ENCODE peak calls at places on chromosomes 7 and 10, in five cellular contexts. O is K562, U is HepG2, Y is GM12878, D is SK-N-SH. C is an unnamed sample.

GRCh38 chr7:92292981-92293380 is 47.2 kb downstream of the ANKIB1 start:
- DNase-seq in O (no peak), D (peak), U (no peak), Y (no peak), C (no peak)

GRCh38 chr10:23157691-23158369 is 34.3 kb upstream of the PTF1A start:
- DNase-seq in U (peak), O (peak), Y (no peak), D (peak), C (peak)

GRCh38 chr7:17144313-17144712 is 154.1 kb upstream of the AHR start:
- DNase-seq in D (no peak), O (no peak), Y (no peak), U (no peak), C (no peak)

GRCh38 chr7:83852136-83852535 is 203.2 kb upstream of the SEMA3E start:
- DNase-seq in D (no peak), U (no peak), Y (no peak), O (no peak), C (no peak)

GRCh38 chr7:157434231-157434630 is 97.4 kb downstream of the DNAJB6 start:
- DNase-seq in D (no peak), Y (no peak), O (no peak), U (no peak), C (no peak)

GRCh38 chr10:98321203-98321780 is 53.3 kb upstream of the LOXL4 start:
- DNase-seq in Y (no peak), O (no peak), U (no peak), D (no peak), C (no peak)

GRCh38 chr10:64093946-64094560 is 572.9 kb downstream of the REEP3 start:
- DNase-seq in U (no peak), D (no peak), O (no peak), Y (no peak), C (no peak)

GRCh38 chr7:157845203-157845810 is 508.5 kb downstream of the DNAJB6 start:
- DNase-seq in U (no peak), D (no peak), O (no peak), Y (no peak), C (no peak)

GRCh38 chr7:115805458-115805857 is 225.1 kb downstream of the TFEC start:
- DNase-seq in U (no peak), D (no peak), Y (no peak), O (no peak), C (no peak)

GRCh38 chr7:135260930-135261721 is 27.5 kb downstream of the STRA8 start:
- DNase-seq in U (no peak), O (no peak), Y (no peak), D (peak), C (peak)

GRCh38 chr10:94567714-94568520 is 22.3 kb downstream of the HELLS start:
- DNase-seq in D (no peak), O (no peak), U (no peak), Y (no peak), C (no peak)

GRCh38 chr10:9296206-9296605 is 1241.7 kb downstream of the GATA3 start:
- DNase-seq in Y (no peak), O (no peak), D (no peak), U (no peak), C (no peak)

DNA sequence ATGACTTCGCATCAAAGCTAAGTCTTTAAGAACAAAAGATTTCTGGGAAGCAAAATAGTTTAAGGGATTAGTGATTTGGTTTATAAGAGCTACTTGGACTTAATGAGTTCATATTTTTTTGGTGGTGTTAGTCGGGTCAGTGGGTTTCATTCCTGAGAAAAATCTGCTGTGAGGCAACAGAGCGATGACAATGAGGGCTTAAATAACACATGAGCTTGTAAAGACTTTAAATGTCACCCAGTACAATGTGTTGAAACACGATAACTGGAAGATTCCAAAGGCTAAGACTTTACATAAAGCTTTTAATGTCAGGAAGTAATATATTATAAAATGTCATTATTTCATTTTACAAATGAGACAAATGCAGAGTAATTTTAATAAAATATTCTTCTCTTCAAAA is 178.8 kb downstream of the ARL4A start:
- DNase-seq in D (no peak), Y (no peak), U (no peak), O (peak), C (no peak)
- TF ChIP-seq FOXM1 in D (no peak), Y (no peak), U (no peak), O (no peak), C (no peak)

GRCh38 chr7:131538791-131539179 is 17.6 kb downstream of the PODXL start:
- DNase-seq in U (no peak), Y (no peak), O (no peak), D (no peak), C (no peak)
- TF ChIP-seq FOXM1 in U (no peak), Y (no peak), O (no peak), D (no peak), C (no peak)

GRCh38 chr7:149881328-149882263 is 7.8 kb downstream of the ATP6V0E2 start:
- DNase-seq in U (no peak), O (no peak), D (no peak), Y (no peak), C (no peak)

GRCh38 chr7:149882264-149883048 is 8.7 kb downstream of the ATP6V0E2 start:
- DNase-seq in Y (no peak), U (no peak), D (no peak), O (no peak), C (no peak)

GRCh38 chr7:149879801-149880738 is 6.3 kb downstream of the ATP6V0E2 start:
- DNase-seq in Y (no peak), D (no peak), O (no peak), U (no peak), C (no peak)

GRCh38 chr7:149879271-149879711 is 5.5 kb downstream of the ATP6V0E2 start:
- DNase-seq in U (no peak), O (no peak), Y (no peak), D (no peak), C (no peak)

DNA sequence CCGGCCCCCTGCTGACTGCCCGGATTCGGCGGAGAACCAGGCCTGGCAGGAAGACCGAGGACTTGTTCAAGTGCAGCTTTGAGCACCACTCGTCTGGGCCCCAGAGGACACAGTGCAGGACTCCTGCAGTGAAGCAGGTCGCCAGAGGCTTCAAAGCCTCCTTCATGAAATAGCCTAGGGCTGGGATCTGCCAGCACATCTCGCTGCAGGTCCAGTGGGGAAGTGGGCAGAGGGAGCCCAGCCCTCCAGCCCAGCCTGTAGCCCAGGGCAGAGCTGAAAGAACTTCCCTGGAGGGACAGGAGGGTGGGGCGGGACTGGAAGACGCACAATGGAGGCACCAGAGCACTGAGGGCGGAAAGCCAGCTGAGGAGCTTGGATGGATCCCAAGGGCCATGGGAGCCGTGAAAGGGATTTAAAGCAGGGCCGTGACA is 7.1 kb downstream of the ATP6V0E2 start:
- DNase-seq in D (no peak), O (no peak), Y (no peak), U (no peak), C (no peak)
- TF ChIP-seq FOXM1 in D (no peak), O (no peak), Y (no peak), U (no peak), C (no peak)

DNA sequence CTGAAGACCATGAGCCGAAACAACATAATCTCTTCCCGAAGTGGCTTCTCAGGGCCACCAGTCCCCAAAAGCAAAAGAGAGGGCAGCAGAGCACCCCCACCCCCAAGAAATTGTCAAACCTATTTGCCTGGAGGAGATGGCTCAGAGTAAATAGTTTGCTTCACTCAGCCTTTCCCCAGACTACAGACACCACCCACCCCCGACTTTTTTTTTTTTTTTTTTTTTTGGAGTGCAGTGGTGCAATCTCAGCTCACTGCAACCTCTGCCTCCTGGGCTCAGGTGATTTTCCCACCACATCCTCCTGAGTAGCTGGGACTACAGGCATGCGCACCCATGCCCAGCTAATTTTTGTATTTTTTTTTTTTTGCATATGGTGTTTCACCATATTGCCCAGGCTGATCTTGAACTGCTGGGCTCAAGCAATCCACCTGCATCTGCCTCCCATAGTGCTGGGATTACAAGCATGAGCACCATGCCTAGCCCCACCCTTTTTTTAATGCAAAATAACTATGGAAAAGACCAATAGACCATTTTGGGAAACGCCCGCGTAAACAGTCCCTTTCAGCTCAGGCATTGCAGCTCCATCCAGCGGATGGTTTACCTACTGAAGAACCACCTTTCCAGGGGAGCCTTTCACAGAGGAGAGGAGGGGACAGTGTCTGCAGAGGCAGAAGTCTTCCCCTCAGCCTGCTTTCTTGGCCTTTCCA is 9.8 kb downstream of the ZMIZ1 start:
- DNase-seq in U (no peak), Y (no peak), D (no peak), O (no peak), C (no peak)
- TF ChIP-seq FOXM1 in U (no peak), Y (no peak), D (no peak), O (no peak), C (no peak)

GRCh38 chr10:5511885-5512280 is 12.5 kb upstream of the CALML5 start:
- DNase-seq in D (no peak), O (no peak), Y (no peak), U (no peak), C (no peak)
- TF ChIP-seq FOXM1 in D (no peak), O (no peak), Y (no peak), U (no peak), C (no peak)

GRCh38 chr7:132261296-132261695 is 315.0 kb downstream of the PLXNA4 start:
- DNase-seq in U (no peak), D (peak), O (no peak), Y (no peak), C (no peak)
- TF ChIP-seq FOXM1 in U (no peak), D (no peak), O (no peak), Y (no peak), C (no peak)

GRCh38 chr10:30115391-30116253 is 56.2 kb upstream of the JCAD start:
- DNase-seq in O (no peak), Y (no peak), U (no peak), D (no peak), C (no peak)
- TF ChIP-seq FOXM1 in O (no peak), Y (no peak), U (no peak), D (no peak), C (no peak)

GRCh38 chr7:39855325-39855674 is 94.8 kb upstream of the CDK13 start:
- DNase-seq in O (no peak), U (no peak), D (no peak), Y (no peak), C (no peak)
- TF ChIP-seq FOXM1 in O (no peak), U (no peak), D (no peak), Y (no peak), C (no peak)

DNA sequence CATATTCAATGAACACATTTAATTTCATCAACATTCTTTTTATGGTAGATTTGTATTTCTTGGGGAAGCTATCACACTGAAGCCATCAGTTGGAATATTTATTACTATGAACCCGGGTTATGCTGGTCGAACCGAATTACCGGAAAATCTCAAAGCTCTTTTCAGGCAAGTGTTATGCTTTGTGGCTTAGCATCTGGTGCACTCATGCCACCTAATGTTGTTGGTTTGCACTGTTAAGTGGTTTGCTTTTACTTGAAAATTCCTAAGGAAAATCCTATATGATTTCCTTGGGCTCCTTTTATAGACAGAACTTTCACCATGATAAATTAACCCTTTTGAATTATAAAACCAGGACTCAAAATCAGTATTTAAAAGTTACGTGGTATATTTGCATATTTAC is 147.9 kb downstream of the DNAH11 start:
- DNase-seq in D (no peak), O (no peak), Y (no peak), U (no peak), C (no peak)
- TF ChIP-seq FOXM1 in D (no peak), O (no peak), Y (no peak), U (no peak), C (no peak)

DNA sequence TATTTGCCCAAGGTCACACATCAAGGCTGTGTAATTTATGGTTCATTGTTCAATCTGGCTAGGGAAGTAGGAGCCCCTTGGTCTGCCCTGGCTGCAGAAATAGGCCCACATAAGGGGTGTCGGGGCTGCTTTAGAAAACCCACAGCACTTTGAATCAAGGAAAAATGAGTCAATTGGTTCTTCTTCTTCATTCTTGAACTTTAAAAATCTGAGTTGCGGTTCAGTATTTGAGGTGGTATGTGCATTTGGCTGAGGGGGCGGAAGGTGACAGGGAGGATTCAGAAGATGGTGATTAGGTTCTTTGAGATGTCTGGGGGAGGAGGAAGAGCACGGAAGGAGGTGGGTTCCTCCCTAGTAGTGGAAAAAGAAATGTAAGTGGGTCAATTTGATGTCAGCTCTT is 253.8 kb downstream of the PTEN start:
- DNase-seq in Y (no peak), O (no peak), U (no peak), D (no peak), C (no peak)
- TF ChIP-seq FOXM1 in Y (peak), O (no peak), U (no peak), D (no peak), C (no peak)

C was measured in HEK293T.